ENCODE peak calls at places on chromosomes 2 and 18, in five cellular contexts. I is GM10248, T is NB4, S is heart right ventricle, J is tibial artery. F is an unnamed sample.

GRCh38 chr2:3565117-3565516 is 7.0 kb upstream of the RNASEH1 start:
- DNase-seq in I (no peak), J (no peak), S (no peak), T (no peak), F (no peak)

GRCh38 chr18:39191058-39191457 is 1625.5 kb upstream of the CELF4 start:
- DNase-seq in T (no peak), I (no peak), S (no peak), J (no peak), F (no peak)

GRCh38 chr2:233450854-233451575 is 96.7 kb downstream of the DGKD start:
- DNase-seq in S (no peak), T (peak), I (no peak), J (peak), F (no peak)

GRCh38 chr18:53322163-53322562 is 902.3 kb downstream of the MBD2 start:
- DNase-seq in J (no peak), T (no peak), I (no peak), S (no peak), F (no peak)

GRCh38 chr2:26768759-26769500 is 4.8 kb downstream of the SLC35F6 start:
- DNase-seq in J (peak), S (peak), I (no peak), T (peak), F (no peak)

GRCh38 chr2:239285071-239285931 is 115.5 kb downstream of the HDAC4 start:
- DNase-seq in I (peak), S (no peak), J (peak), T (peak), F (no peak)

GRCh38 chr18:35941299-35941698 is 31.2 kb upstream of the RMP24 start:
- DNase-seq in I (no peak), T (no peak), S (no peak), J (no peak), F (no peak)

GRCh38 chr2:150175034-150175433 is 312.4 kb downstream of the RND3 start:
- DNase-seq in S (no peak), J (no peak), I (no peak), T (no peak), F (no peak)

GRCh38 chr2:218474527-218474926 is 55.6 kb downstream of the VIL1 start:
- DNase-seq in I (no peak), T (no peak), J (no peak), S (no peak), F (no peak)

GRCh38 chr2:239818531-239819011 is 206.6 kb downstream of the NDUFA10 start:
- DNase-seq in S (no peak), J (peak), T (no peak), I (no peak), F (peak)

GRCh38 chr2:235343869-235344268 is 150.0 kb upstream of the AGAP1 start:
- DNase-seq in S (no peak), I (no peak), T (no peak), J (no peak), F (no peak)

GRCh38 chr2:85682378-85682777 is 11.8 kb upstream of the GNLY start:
- DNase-seq in J (no peak), S (no peak), I (no peak), T (no peak), F (no peak)

GRCh38 chr2:197943731-197944130 is 139.3 kb downstream of the PLCL1 start:
- DNase-seq in J (no peak), I (no peak), T (no peak), S (no peak), F (no peak)

GRCh38 chr18:60740313-60740712 is 367.7 kb upstream of the MC4R start:
- DNase-seq in I (no peak), J (no peak), S (no peak), T (no peak), F (no peak)

GRCh38 chr2:26850565-26850964 is 2.6 kb downstream of the DPYSL5 start:
- DNase-seq in S (no peak), T (peak), I (no peak), J (no peak), F (no peak)

GRCh38 chr2:69272803-69273471 is 114.1 kb downstream of the GFPT1 start:
- DNase-seq in T (peak), J (no peak), S (no peak), I (no peak), F (no peak)

GRCh38 chr2:147808520-147808919 is 36.3 kb upstream of the ACVR2A start:
- DNase-seq in I (no peak), J (no peak), S (no peak), T (no peak), F (no peak)

GRCh38 chr2:12637754-12638153 is 79.0 kb upstream of the TRIB2 start:
- DNase-seq in T (no peak), S (no peak), J (no peak), I (no peak), F (no peak)

GRCh38 chr18:63205791-63206252 is 113.7 kb downstream of the BCL2 start:
- DNase-seq in J (no peak), I (no peak), S (no peak), T (no peak), F (no peak)

GRCh38 chr2:148730085-148730484 is 85.5 kb downstream of the EPC2 start:
- DNase-seq in T (peak), S (no peak), I (no peak), J (no peak), F (no peak)

GRCh38 chr2:36951574-36951973 is 14.8 kb downstream of the STRN start:
- DNase-seq in S (no peak), J (no peak), T (peak), I (no peak), F (no peak)

GRCh38 chr18:33870059-33870458 is 292.0 kb downstream of the ASXL3 start:
- DNase-seq in T (no peak), I (no peak), J (no peak), S (no peak), F (no peak)

GRCh38 chr2:223585691-223586090 is 16.5 kb downstream of the SCG2 start:
- DNase-seq in T (no peak), I (no peak), J (no peak), S (no peak), F (no peak)

GRCh38 chr2:20622731-20623130 is 28.2 kb downstream of the HS1BP3 start:
- DNase-seq in S (peak), I (no peak), T (no peak), J (peak), F (no peak)

GRCh38 chr18:59715966-59716369 is 18.7 kb upstream of the CCBE1 start:
- DNase-seq in I (no peak), S (no peak), T (no peak), J (no peak), F (no peak)

GRCh38 chr2:222296911-222297599 is 1.7 kb downstream of the PAX3 start:
- DNase-seq in S (no peak), T (peak), J (no peak), I (no peak), F (no peak)

GRCh38 chr2:132936261-132936660 is 266.3 kb upstream of the LYPD1 start:
- DNase-seq in J (no peak), S (no peak), I (no peak), T (no peak), F (no peak)

GRCh38 chr18:52310651-52311050 is 29.3 kb upstream of the DCC start:
- DNase-seq in J (no peak), I (no peak), T (no peak), S (no peak), F (no peak)

GRCh38 chr2:150165988-150166965 is 321.2 kb downstream of the RND3 start:
- DNase-seq in I (no peak), T (no peak), J (peak), S (no peak), F (no peak)

GRCh38 chr2:12968399-12968798 is 251.7 kb downstream of the TRIB2 start:
- DNase-seq in I (no peak), J (no peak), S (no peak), T (no peak), F (no peak)

GRCh38 chr2:172091626-172092566 is 6.6 kb downstream of the DLX1 start:
- DNase-seq in S (no peak), T (no peak), I (no peak), J (no peak), F (no peak)

GRCh38 chr2:237711458-237712150 is 84.2 kb downstream of the LRRFIP1 start:
- DNase-seq in S (no peak), J (no peak), I (no peak), T (no peak), F (no peak)

GRCh38 chr2:224749136-224749535 is 33.0 kb upstream of the CCDC195 start:
- DNase-seq in J (no peak), I (no peak), T (no peak), S (no peak), F (no peak)

GRCh38 chr2:10059016-10059351 is 15.6 kb downstream of the KLF11 start:
- DNase-seq in J (no peak), I (no peak), S (no peak), T (no peak), F (no peak)

GRCh38 chr2:5373200-5373599 is 319.0 kb upstream of the SOX11 start:
- DNase-seq in T (no peak), S (no peak), J (no peak), I (no peak), F (no peak)

GRCh38 chr2:151774506-151774905 is 40.2 kb upstream of the NEB start:
- DNase-seq in J (no peak), S (no peak), T (no peak), I (no peak), F (no peak)

GRCh38 chr18:43596106-43596712 is 318.9 kb upstream of the SYT4 start:
- DNase-seq in S (no peak), I (peak), T (peak), J (no peak), F (no peak)

DNA sequence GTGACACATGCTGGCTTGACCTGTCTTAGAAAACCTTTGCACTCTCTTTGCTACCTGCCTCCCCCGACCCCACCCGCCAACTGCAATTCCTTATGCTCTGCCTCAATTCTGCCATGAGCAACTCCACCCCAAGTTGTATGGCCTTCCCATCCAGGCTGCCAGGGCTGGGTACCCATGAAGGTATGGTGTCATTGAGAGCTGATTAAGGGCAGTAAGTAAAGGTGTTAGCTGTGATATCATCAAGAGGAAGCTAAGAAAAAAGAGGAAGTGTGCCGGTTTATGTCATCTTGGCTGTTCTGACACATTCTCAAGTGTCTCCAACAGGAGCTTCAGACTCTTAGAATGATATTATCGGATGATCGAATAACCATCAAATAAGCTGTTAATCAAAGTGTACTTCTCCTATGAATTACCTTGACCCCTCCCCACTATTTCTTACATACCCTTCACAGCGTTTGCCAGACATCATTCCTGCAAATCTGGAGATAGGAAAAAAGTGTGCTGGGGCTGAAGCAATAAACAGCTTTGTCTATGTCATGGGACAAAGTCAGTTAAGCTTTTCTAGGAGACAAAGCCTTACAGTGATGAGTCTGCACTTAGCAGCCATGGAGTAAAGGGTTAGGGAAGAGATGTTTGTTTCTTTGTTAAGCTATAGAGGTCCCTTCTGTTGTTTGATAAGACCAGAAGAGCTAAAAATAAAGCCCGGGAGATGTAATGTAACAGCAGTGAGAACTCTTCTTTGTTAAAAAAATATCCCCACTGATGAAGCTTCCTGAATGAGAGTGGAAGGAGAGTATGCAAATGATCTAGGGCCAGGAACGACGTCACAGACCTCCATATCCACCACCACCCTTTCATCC is 40.4 kb upstream of the SMAD2 start:
- DNase-seq in T (peak), S (no peak), J (no peak), I (peak), F (no peak)
- TF ChIP-seq CTCF in T (no peak), S (no peak), J (no peak), I (no peak), F (no peak)

GRCh38 chr2:208783184-208783583 is 376.6 kb downstream of the PTH2R start:
- DNase-seq in S (no peak), J (no peak), T (no peak), I (no peak), F (no peak)
- TF ChIP-seq CTCF in S (peak), J (no peak), T (no peak), I (no peak), F (no peak)

GRCh38 chr18:34887881-34888580 is 153.2 kb upstream of the MAPRE2 start:
- DNase-seq in I (no peak), S (no peak), J (no peak), T (no peak), F (no peak)

GRCh38 chr18:34893239-34893638 is 148.0 kb upstream of the MAPRE2 start:
- DNase-seq in I (no peak), S (no peak), T (no peak), J (no peak), F (no peak)

GRCh38 chr18:34890486-34891085 is 150.6 kb upstream of the MAPRE2 start:
- DNase-seq in T (peak), I (no peak), J (no peak), S (no peak), F (no peak)

DNA sequence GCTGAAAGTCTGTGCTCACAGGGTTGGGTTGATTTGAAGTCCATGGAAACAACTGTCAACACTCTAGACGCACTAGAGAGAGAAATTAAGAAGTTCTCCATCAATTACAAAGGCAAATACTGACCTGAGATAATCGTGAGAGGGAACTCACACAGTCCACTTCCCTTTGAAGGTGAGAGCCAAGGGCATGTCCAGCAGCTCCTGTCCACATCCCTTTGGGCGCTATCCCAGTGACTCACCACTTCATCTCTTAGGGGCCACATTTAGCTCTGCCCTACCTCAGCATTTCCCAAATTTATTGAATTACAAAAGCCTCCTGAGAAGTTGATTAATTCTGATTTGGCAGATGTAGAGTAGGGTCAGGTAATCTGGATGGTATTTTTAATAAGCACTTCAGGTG is 148.8 kb upstream of the MAPRE2 start:
- DNase-seq in S (no peak), T (no peak), J (no peak), I (no peak), F (no peak)
- TF ChIP-seq CTCF in S (no peak), T (no peak), J (no peak), I (no peak), F (no peak)

DNA sequence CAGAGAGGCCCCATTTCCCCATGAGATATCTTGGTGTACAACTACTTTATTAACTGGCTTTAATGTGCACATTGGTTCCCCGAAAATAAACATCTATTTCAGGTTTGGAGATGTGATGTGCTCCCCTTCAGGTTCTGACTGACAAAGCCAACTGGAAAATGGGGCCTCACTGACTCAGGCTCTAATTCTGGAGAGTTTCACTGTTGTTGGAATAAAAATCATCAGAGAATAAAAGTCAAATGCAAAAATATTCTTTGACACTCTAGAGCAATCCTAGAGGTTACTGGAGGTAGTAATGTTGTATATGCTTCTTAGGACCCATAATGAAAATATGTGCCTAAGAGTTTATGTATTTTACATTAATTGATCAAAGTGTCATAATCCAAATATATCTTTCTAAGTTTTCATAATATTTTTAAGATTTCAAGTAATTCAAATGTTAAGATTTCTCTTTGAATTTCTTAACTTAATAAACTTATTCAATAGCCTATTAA is 189.9 kb upstream of the COL3A1 start:
- DNase-seq in I (no peak), J (no peak), S (no peak), T (no peak), F (no peak)
- TF ChIP-seq CTCF in I (no peak), J (no peak), S (no peak), T (no peak), F (no peak)

GRCh38 chr2:143802871-143803650 is 673.8 kb downstream of the ARHGAP15 start:
- DNase-seq in J (no peak), T (no peak), I (peak), S (no peak), F (no peak)
- TF ChIP-seq CTCF in J (no peak), T (no peak), I (peak), S (no peak), F (no peak)

DNA sequence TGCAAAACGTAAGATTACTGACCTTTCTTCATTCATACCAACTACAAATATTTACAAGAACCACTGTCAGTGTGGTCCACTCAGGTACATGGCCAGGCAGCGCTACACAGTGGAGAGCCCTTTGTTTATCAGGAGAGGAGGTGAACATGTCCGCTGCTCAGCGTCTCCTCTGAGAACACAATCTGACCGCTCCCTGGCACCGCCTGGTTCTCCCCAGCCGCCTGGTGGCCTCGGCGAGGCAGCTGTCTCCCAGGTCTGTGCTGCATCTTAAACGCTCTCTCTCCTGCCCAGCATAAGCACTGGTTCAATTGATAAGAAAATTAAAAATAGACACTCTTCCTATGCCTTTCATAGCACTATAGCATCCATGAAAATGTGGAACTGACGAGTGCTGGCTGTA is 146.8 kb upstream of the PXDN start:
- DNase-seq in S (peak), I (no peak), J (no peak), T (no peak), F (no peak)
- TF ChIP-seq CTCF in S (no peak), I (no peak), J (no peak), T (no peak), F (no peak)

GRCh38 chr18:10519999-10520935 is 5.6 kb upstream of the NAPG start:
- DNase-seq in J (peak), S (peak), I (peak), T (peak), F (peak)

GRCh38 chr18:10515456-10515855 is 10.4 kb upstream of the NAPG start:
- DNase-seq in I (no peak), T (no peak), S (no peak), J (no peak), F (no peak)

GRCh38 chr18:10519366-10519765 is 6.5 kb upstream of the NAPG start:
- DNase-seq in J (no peak), I (no peak), T (no peak), S (no peak), F (no peak)

GRCh38 chr18:10516078-10516477 is 9.7 kb upstream of the NAPG start:
- DNase-seq in T (no peak), I (no peak), S (no peak), J (no peak), F (no peak)

GRCh38 chr18:10518595-10519273 is 7.1 kb upstream of the NAPG start:
- DNase-seq in J (peak), S (peak), I (no peak), T (peak), F (no peak)
- TF ChIP-seq CTCF in J (peak), S (peak), I (peak), T (no peak), F (no peak)

GRCh38 chr2:64402876-64403275 is 51.1 kb upstream of the LGALSL start:
- DNase-seq in T (peak), J (no peak), S (no peak), I (no peak), F (no peak)
- TF ChIP-seq CTCF in T (no peak), J (no peak), S (no peak), I (no peak), F (no peak)

F was measured in mesothelial cell of epicardium.